ENCODE peak calls at places on chromosomes 13 and 19, in ten cellular contexts. A, P, L, M, C, E, O, I, N and H are unnamed samples.

GRCh38 chr13:99322297-99323103 is 15.3 kb upstream of the GPR183 start:
- DNase-seq in A (no peak), P (no peak), L (no peak), M (no peak), C (no peak), E (no peak), O (no peak), I (no peak), N (no peak), H (peak)

GRCh38 chr13:54183728-54184127 is 1155.1 kb downstream of the OLFM4 start:
- DNase-seq in A (no peak), P (no peak), L (no peak), M (no peak), C (no peak), E (no peak), O (no peak), I (no peak), N (no peak), H (no peak)

GRCh38 chr13:31442605-31443004 is 242.8 kb downstream of the B3GLCT start:
- DNase-seq in A (no peak), P (no peak), L (no peak), M (no peak), C (no peak), E (no peak), O (no peak), I (no peak), N (no peak), H (no peak)

GRCh38 chr13:82772802-82773201 is 1109.5 kb downstream of the SLITRK1 start:
- DNase-seq in A (no peak), P (no peak), L (no peak), M (no peak), C (no peak), E (no peak), O (no peak), I (no peak), N (no peak), H (no peak)

GRCh38 chr13:113083402-113084061 is 22.1 kb upstream of the F7 start:
- DNase-seq in A (no peak), P (peak), L (peak), M (no peak), C (no peak), E (no peak), O (no peak), I (no peak), N (no peak), H (no peak)

GRCh38 chr19:19464339-19465098 is 50.8 kb downstream of the TSSK6 start:
- DNase-seq in A (no peak), P (no peak), L (no peak), M (peak), C (no peak), E (no peak), O (peak), I (peak), N (no peak), H (no peak)

GRCh38 chr19:10295305-10295846 is 5.6 kb downstream of the ICAM5 start:
- DNase-seq in A (peak), P (peak), L (no peak), M (peak), C (no peak), E (no peak), O (no peak), I (no peak), N (no peak), H (peak)

GRCh38 chr19:21688464-21688863 is 78.9 kb downstream of the ZNF100 start:
- DNase-seq in A (no peak), P (no peak), L (no peak), M (no peak), C (no peak), E (no peak), O (no peak), I (no peak), N (no peak), H (no peak)

GRCh38 chr13:52846567-52847321 is 1.7 kb downstream of the PCDH8 start:
- DNase-seq in A (no peak), P (peak), L (no peak), M (no peak), C (peak), E (no peak), O (peak), I (peak), N (no peak), H (peak)

GRCh38 chr13:107005577-107005976 is 437.6 kb upstream of the ARGLU1 start:
- DNase-seq in A (no peak), P (no peak), L (no peak), M (no peak), C (no peak), E (no peak), O (no peak), I (no peak), N (no peak), H (no peak)

GRCh38 chr19:49057636-49058234 is at the start of gene CGB7:
- DNase-seq in A (peak), P (peak), L (peak), M (peak), C (peak), E (peak), O (peak), I (peak), N (peak), H (no peak)

GRCh38 chr13:106096661-106097092 is 438.8 kb downstream of the EFNB2 start:
- DNase-seq in A (no peak), P (no peak), L (no peak), M (no peak), C (no peak), E (no peak), O (no peak), I (no peak), N (no peak), H (no peak)

GRCh38 chr19:11191273-11191755 is 6.0 kb downstream of the KANK2 start:
- DNase-seq in A (no peak), P (peak), L (peak), M (peak), C (peak), E (no peak), O (peak), I (peak), N (peak), H (no peak)

GRCh38 chr13:23534090-23534489 is 36.1 kb upstream of the TNFRSF19 start:
- DNase-seq in A (no peak), P (no peak), L (no peak), M (no peak), C (no peak), E (no peak), O (no peak), I (no peak), N (no peak), H (no peak)

GRCh38 chr19:3073159-3073563 is 10.9 kb upstream of the TLE5 start:
- DNase-seq in A (no peak), P (no peak), L (no peak), M (no peak), C (no peak), E (no peak), O (no peak), I (peak), N (peak), H (peak)

GRCh38 chr19:15246198-15246481 is 13.9 kb upstream of the EPHX3 start:
- DNase-seq in A (no peak), P (no peak), L (no peak), M (no peak), C (no peak), E (no peak), O (no peak), I (no peak), N (no peak), H (no peak)

GRCh38 chr13:33033361-33033812 is 17.2 kb downstream of the KL start:
- DNase-seq in A (no peak), P (peak), L (no peak), M (no peak), C (no peak), E (no peak), O (no peak), I (no peak), N (peak), H (no peak)

GRCh38 chr19:18514800-18515682 is 6.8 kb downstream of the ELL start:
- DNase-seq in A (peak), P (peak), L (peak), M (peak), C (peak), E (peak), O (peak), I (peak), N (peak), H (no peak)

GRCh38 chr19:45613926-45614725 is 12.1 kb upstream of the GPR4 start:
- DNase-seq in A (no peak), P (no peak), L (no peak), M (peak), C (peak), E (no peak), O (no peak), I (peak), N (no peak), H (peak)

GRCh38 chr19:4375620-4376228 is 24.6 kb downstream of the SH3GL1 start:
- DNase-seq in A (peak), P (no peak), L (no peak), M (no peak), C (peak), E (no peak), O (no peak), I (peak), N (peak), H (peak)

GRCh38 chr13:44312898-44313551 is 60.6 kb upstream of the SERP2 start:
- DNase-seq in A (no peak), P (no peak), L (no peak), M (no peak), C (no peak), E (no peak), O (no peak), I (no peak), N (no peak), H (no peak)

GRCh38 chr13:96771501-96772367 is 222.5 kb downstream of the OXGR1 start:
- DNase-seq in A (no peak), P (no peak), L (no peak), M (no peak), C (no peak), E (no peak), O (no peak), I (no peak), N (no peak), H (peak)

GRCh38 chr19:37594982-37595382 is 306 bp downstream of the ZNF540 start:
- DNase-seq in A (peak), P (peak), L (peak), M (peak), C (peak), E (peak), O (peak), I (peak), N (peak), H (peak)

GRCh38 chr19:53047379-53047778 is 2.8 kb downstream of the ERVV-2 start:
- DNase-seq in A (no peak), P (no peak), L (no peak), M (no peak), C (no peak), E (no peak), O (no peak), I (no peak), N (no peak), H (no peak)

GRCh38 chr13:45674908-45675307 is 27.2 kb upstream of the CBY2 start:
- DNase-seq in A (no peak), P (no peak), L (peak), M (no peak), C (no peak), E (no peak), O (no peak), I (no peak), N (no peak), H (no peak)

GRCh38 chr19:47429140-47429793 is 9.9 kb upstream of the MEIS3 start:
- DNase-seq in A (no peak), P (no peak), L (no peak), M (no peak), C (no peak), E (no peak), O (no peak), I (no peak), N (no peak), H (no peak)

GRCh38 chr13:109572389-109572788 is 214.0 kb downstream of the IRS2 start:
- DNase-seq in A (no peak), P (no peak), L (no peak), M (no peak), C (no peak), E (no peak), O (no peak), I (no peak), N (no peak), H (no peak)

GRCh38 chr19:43432866-43433673 is 18.4 kb downstream of the TEX101 start:
- DNase-seq in A (peak), P (peak), L (peak), M (peak), C (peak), E (peak), O (no peak), I (peak), N (peak), H (peak)

GRCh38 chr13:30504081-30504480 is 38.3 kb upstream of the HMGB1 start:
- DNase-seq in A (no peak), P (no peak), L (no peak), M (no peak), C (no peak), E (no peak), O (no peak), I (no peak), N (no peak), H (peak)

GRCh38 chr13:96093296-96094006 is 3.5 kb downstream of the HS6ST3 start:
- DNase-seq in A (no peak), P (no peak), L (no peak), M (no peak), C (no peak), E (no peak), O (no peak), I (no peak), N (no peak), H (no peak)

GRCh38 chr19:52451241-52451640 is 2.1 kb upstream of the ZNF578 start:
- DNase-seq in A (no peak), P (no peak), L (no peak), M (no peak), C (no peak), E (no peak), O (no peak), I (no peak), N (no peak), H (no peak)

GRCh38 chr19:46015080-46015960 is 7.5 kb downstream of the PGLYRP1 start:
- DNase-seq in A (peak), P (peak), L (peak), M (peak), C (peak), E (peak), O (peak), I (peak), N (no peak), H (peak)

GRCh38 chr19:50518091-50519005 is 4.6 kb upstream of the ASPDH start:
- DNase-seq in A (no peak), P (no peak), L (no peak), M (no peak), C (no peak), E (no peak), O (no peak), I (no peak), N (no peak), H (no peak)

GRCh38 chr19:30696514-30696913 is 324.3 kb downstream of the ZNF536 start:
- DNase-seq in A (no peak), P (no peak), L (no peak), M (no peak), C (no peak), E (no peak), O (no peak), I (peak), N (peak), H (peak)

GRCh38 chr19:45790942-45791341 is 1.7 kb downstream of the DMWD start:
- DNase-seq in A (peak), P (peak), L (no peak), M (no peak), C (no peak), E (no peak), O (no peak), I (peak), N (no peak), H (no peak)

DNA sequence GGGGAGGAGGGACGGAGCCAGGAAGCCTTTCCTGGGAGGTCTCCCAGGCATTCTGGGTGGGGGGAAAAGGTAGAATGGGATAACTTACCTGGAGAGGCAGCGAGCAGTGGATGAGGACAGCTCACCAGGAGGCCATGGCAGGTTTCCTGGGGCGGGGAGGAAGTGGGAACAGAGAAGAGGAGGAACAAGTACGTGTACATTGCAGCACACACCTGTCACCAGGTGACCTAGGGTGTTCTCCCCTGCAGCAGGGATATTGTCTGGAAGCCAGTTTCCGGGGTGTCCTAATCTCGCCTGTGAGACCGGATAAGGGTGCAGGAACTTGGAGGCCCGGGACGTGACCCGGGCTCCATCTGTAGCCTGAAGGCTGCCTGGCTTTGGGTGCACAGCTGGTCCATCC is at the start of gene FUT3:
- DNase-seq in A (no peak), P (peak), L (no peak), M (peak), C (no peak), E (no peak), O (no peak), I (peak), N (no peak), H (no peak)
- TF ChIP-seq POLR2A in A (peak), P (no peak), L (no peak), M (no peak), C (no peak), E (no peak), O (no peak), I (peak), N (peak), H (no peak)

GRCh38 chr13:94548382-94549240 is 47.3 kb downstream of the TGDS start:
- DNase-seq in A (peak), P (peak), L (no peak), M (peak), C (peak), E (peak), O (peak), I (peak), N (peak), H (peak)

GRCh38 chr13:94550030-94550738 is 45.8 kb downstream of the TGDS start:
- DNase-seq in A (no peak), P (peak), L (no peak), M (peak), C (peak), E (no peak), O (no peak), I (peak), N (no peak), H (peak)

GRCh38 chr13:94552095-94552494 is 43.9 kb downstream of the TGDS start:
- DNase-seq in A (no peak), P (no peak), L (no peak), M (no peak), C (no peak), E (no peak), O (no peak), I (no peak), N (no peak), H (no peak)

GRCh38 chr13:94546071-94546839 is 49.7 kb downstream of the TGDS start:
- DNase-seq in A (no peak), P (no peak), L (no peak), M (no peak), C (no peak), E (no peak), O (no peak), I (no peak), N (no peak), H (no peak)

DNA sequence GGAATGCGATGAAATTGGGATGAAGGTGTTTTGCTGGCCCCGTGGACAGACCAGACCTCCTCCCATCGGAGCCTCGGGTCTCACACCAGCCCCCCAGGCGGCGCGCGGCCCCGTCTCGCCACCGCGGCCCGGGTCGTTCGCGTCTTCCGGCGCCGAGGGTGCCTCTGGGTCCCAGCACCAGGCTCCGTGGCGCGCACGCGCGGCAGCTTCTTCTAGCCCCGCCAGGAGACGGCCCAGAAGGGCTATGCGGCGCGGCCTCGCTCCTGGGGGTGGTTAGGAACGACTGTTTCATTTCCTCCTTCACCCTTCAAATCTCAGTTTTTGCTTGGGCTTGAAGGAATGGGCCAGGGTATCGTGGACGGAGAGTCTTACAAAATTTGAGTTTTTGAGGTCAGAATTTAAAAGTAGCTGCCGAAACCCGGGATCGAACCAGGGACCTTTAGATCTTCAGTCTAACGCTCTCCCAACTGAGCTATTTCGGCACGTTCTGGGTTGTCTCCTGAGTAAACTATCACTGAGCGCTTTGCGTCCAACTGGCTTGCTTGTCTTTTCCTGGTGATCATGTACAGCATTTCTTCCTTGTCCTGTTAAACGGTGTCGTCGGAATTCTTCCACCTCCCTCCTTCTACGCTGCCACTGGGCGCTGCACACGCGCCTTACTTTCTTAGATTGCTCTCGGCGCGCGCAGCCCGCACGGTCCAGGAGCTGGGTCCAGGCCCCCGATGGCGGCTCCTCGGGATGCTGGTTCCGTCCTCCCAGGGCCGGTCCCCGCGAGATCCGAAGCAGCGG is 46.5 kb downstream of the TGDS start:
- DNase-seq in A (peak), P (peak), L (peak), M (peak), C (peak), E (peak), O (peak), I (peak), N (peak), H (peak)
- TF ChIP-seq POLR2A in A (peak), P (no peak), L (peak), M (no peak), C (peak), E (peak), O (peak), I (peak), N (no peak), H (peak)

GRCh38 chr19:40616178-40616577 is 15.0 kb downstream of the LTBP4 start:
- DNase-seq in A (no peak), P (no peak), L (no peak), M (no peak), C (no peak), E (no peak), O (no peak), I (no peak), N (no peak), H (no peak)

GRCh38 chr19:40619333-40620160 is 18.4 kb downstream of the LTBP4 start:
- DNase-seq in A (no peak), P (no peak), L (no peak), M (no peak), C (no peak), E (no peak), O (no peak), I (no peak), N (no peak), H (no peak)

GRCh38 chr19:40617961-40618360 is 16.8 kb downstream of the LTBP4 start:
- DNase-seq in A (no peak), P (no peak), L (no peak), M (no peak), C (no peak), E (no peak), O (no peak), I (no peak), N (no peak), H (no peak)

GRCh38 chr19:40614595-40615411 is 13.6 kb downstream of the LTBP4 start:
- DNase-seq in A (peak), P (peak), L (peak), M (peak), C (peak), E (no peak), O (peak), I (peak), N (peak), H (peak)

GRCh38 chr19:40616941-40617340 is 15.8 kb downstream of the LTBP4 start:
- DNase-seq in A (no peak), P (no peak), L (no peak), M (no peak), C (no peak), E (no peak), O (no peak), I (no peak), N (no peak), H (no peak)
- TF ChIP-seq POLR2A in A (no peak), P (no peak), L (no peak), M (no peak), C (no peak), E (no peak), O (no peak), I (no peak), N (no peak), H (no peak)

GRCh38 chr19:56140583-56141415 is at the start of gene ZNF444:
- DNase-seq in A (peak), P (peak), L (peak), M (peak), C (peak), E (peak), O (peak), I (peak), N (peak), H (peak)
- TF ChIP-seq POLR2A in A (peak), P (no peak), L (no peak), M (no peak), C (no peak), E (peak), O (peak), I (peak), N (peak), H (peak)